ENCODE peak calls at places on chromosomes 13 and 19, in five cellular contexts. P, Y, M, X and W are unnamed samples.

GRCh38 chr19:6833166-6833790 is 54.1 kb upstream of the ADGRE1 start:
- DNase-seq in P (no peak), Y (no peak), M (no peak), X (no peak), W (no peak)

GRCh38 chr13:62320129-62320724 is 904.6 kb upstream of the PCDH20 start:
- DNase-seq in P (peak), Y (no peak), M (no peak), X (no peak), W (peak)

GRCh38 chr19:49560358-49560900 is 19.9 kb downstream of the NOSIP start:
- DNase-seq in P (no peak), Y (peak), M (no peak), X (no peak), W (no peak)

GRCh38 chr19:47531640-47532387 is 17.0 kb upstream of the NAPA start:
- DNase-seq in P (no peak), Y (no peak), M (no peak), X (no peak), W (no peak)

GRCh38 chr19:33459691-33460090 is 61.9 kb downstream of the PEPD start:
- DNase-seq in P (no peak), Y (no peak), M (no peak), X (no peak), W (no peak)

GRCh38 chr19:47447470-47448359 is 24.0 kb downstream of the SLC8A2 start:
- DNase-seq in P (peak), Y (peak), M (peak), X (peak), W (peak)

GRCh38 chr13:98598043-98598442 is 21.1 kb upstream of the STK24 start:
- DNase-seq in P (peak), Y (no peak), M (no peak), X (no peak), W (no peak)

GRCh38 chr13:80363890-80364503 is 23.1 kb upstream of the SPRY2 start:
- DNase-seq in P (peak), Y (no peak), M (no peak), X (no peak), W (peak)

GRCh38 chr19:925912-926594 is at the start of gene ARID3A:
- DNase-seq in P (peak), Y (no peak), M (no peak), X (peak), W (no peak)

GRCh38 chr19:39679056-39679790 is 23.5 kb downstream of the LGALS16 start:
- DNase-seq in P (no peak), Y (peak), M (no peak), X (no peak), W (no peak)

GRCh38 chr13:92573467-92574057 is 653.0 kb upstream of the GPC6 start:
- DNase-seq in P (peak), Y (no peak), M (no peak), X (no peak), W (no peak)

GRCh38 chr13:78131811-78132210 is 213.2 kb upstream of the EDNRB start:
- DNase-seq in P (peak), Y (no peak), M (no peak), X (no peak), W (no peak)

GRCh38 chr13:96052655-96053002 is 572 bp downstream of the UGGT2 start:
- DNase-seq in P (peak), Y (no peak), M (no peak), X (no peak), W (peak)

GRCh38 chr19:15455996-15456395 is 6.2 kb upstream of the WIZ start:
- DNase-seq in P (no peak), Y (no peak), M (no peak), X (no peak), W (no peak)

GRCh38 chr19:18939922-18940775 is 868 bp downstream of the HOMER3 start:
- DNase-seq in P (peak), Y (no peak), M (no peak), X (peak), W (no peak)

GRCh38 chr13:99033814-99034213 is 56.0 kb upstream of the DOCK9 start:
- DNase-seq in P (peak), Y (peak), M (no peak), X (no peak), W (peak)

GRCh38 chr13:24292476-24292875 is 16.9 kb upstream of the C1QTNF9 start:
- DNase-seq in P (no peak), Y (no peak), M (no peak), X (no peak), W (no peak)

GRCh38 chr19:19788015-19788414 is 33.5 kb downstream of the ZNF506 start:
- DNase-seq in P (no peak), Y (no peak), M (no peak), X (no peak), W (no peak)

GRCh38 chr13:113337556-113337955 is 26.4 kb downstream of the GRTP1 start:
- DNase-seq in P (no peak), Y (no peak), M (no peak), X (no peak), W (no peak)

GRCh38 chr13:29402168-29402621 is 193.3 kb downstream of the SLC7A1 start:
- DNase-seq in P (peak), Y (no peak), M (no peak), X (no peak), W (no peak)

GRCh38 chr13:27354379-27354778 is 70.0 kb upstream of the GTF3A start:
- DNase-seq in P (peak), Y (no peak), M (no peak), X (no peak), W (no peak)

GRCh38 chr13:114129649-114130062 is 2.8 kb downstream of the RASA3 start:
- DNase-seq in P (no peak), Y (no peak), M (no peak), X (no peak), W (no peak)

GRCh38 chr13:97802213-97802612 is 151.3 kb upstream of the IPO5 start:
- DNase-seq in P (no peak), Y (no peak), M (no peak), X (no peak), W (no peak)

GRCh38 chr13:98664047-98664446 is 87.1 kb upstream of the STK24 start:
- DNase-seq in P (peak), Y (no peak), M (no peak), X (no peak), W (no peak)

GRCh38 chr19:13629687-13630357 is 123.5 kb upstream of the CACNA1A start:
- DNase-seq in P (no peak), Y (no peak), M (no peak), X (no peak), W (no peak)

GRCh38 chr19:32857584-32857983 is 12.0 kb downstream of the SLC7A9 start:
- DNase-seq in P (no peak), Y (no peak), M (no peak), X (no peak), W (no peak)

GRCh38 chr13:89375839-89376238 is 1704.7 kb downstream of the SLITRK5 start:
- DNase-seq in P (peak), Y (no peak), M (no peak), X (no peak), W (no peak)

GRCh38 chr13:94327318-94327717 is 152.2 kb downstream of the DCT start:
- DNase-seq in P (no peak), Y (peak), M (no peak), X (no peak), W (no peak)

GRCh38 chr13:65473199-65473598 is 1756.9 kb downstream of the PCDH9 start:
- DNase-seq in P (no peak), Y (no peak), M (no peak), X (no peak), W (no peak)

GRCh38 chr13:41837668-41838067 is 123.2 kb downstream of the VWA8 start:
- DNase-seq in P (peak), Y (no peak), M (no peak), X (no peak), W (no peak)